ENCODE peak calls at places on chromosomes 12 and 14, in ten cellular contexts. D is D341Med, N is stomach, X is fibroblast of lung, J is amniotic stem cell, M is WTC11, C is fibroblast of the aortic adventitia, L is fibroblast of mammary gland, O is amniotic epithelial cell, G is dorsolateral prefrontal cortex. R is an unnamed sample.
A peak's percentile ranks its signal among the peaks of the same experiment; 100 is the strongest.

GRCh38 chr12:116539905-116540482 is 19.2 kb upstream of the MAP1LC3B2 start:
- DNase-seq in J (peak; percentile 24), G (peak; percentile 60), O (peak; percentile 39), M (peak; percentile 48), L (peak; percentile 81), D (peak; percentile 79), X (peak; percentile 65), N (peak; percentile 68), C (peak; percentile 77), R (peak; percentile 88)

GRCh38 chr12:33547084-33547483 is 107.5 kb upstream of the SYT10 start:
- DNase-seq in C (no peak), D (no peak), N (no peak), O (no peak), X (no peak), G (no peak), L (no peak), M (no peak), J (no peak), R (no peak)

GRCh38 chr12:131851741-131852550 is 23.8 kb downstream of the MMP17 start:
- DNase-seq in G (no peak), M (no peak), C (no peak), X (no peak), L (no peak), O (no peak), N (no peak), J (no peak), D (no peak), R (peak; percentile 8)

GRCh38 chr14:23727566-23728335 is 91.6 kb downstream of the DHRS2 start:
- DNase-seq in C (peak; percentile 51), X (peak; percentile 18), G (no peak), J (no peak), M (no peak), N (no peak), D (peak; percentile 63), L (peak; percentile 43), O (peak; percentile 50), R (no peak)

GRCh38 chr12:31204995-31205582 is 120.9 kb downstream of the SINHCAF start:
- DNase-seq in X (peak; percentile 47), D (no peak), O (peak; percentile 74), C (peak; percentile 47), J (no peak), L (peak; percentile 56), N (no peak), G (no peak), M (no peak), R (no peak)

GRCh38 chr12:120099738-120100137 is 16.8 kb downstream of the RAB35 start:
- DNase-seq in N (no peak), X (no peak), G (no peak), M (no peak), J (no peak), O (no peak), L (no peak), C (no peak), D (no peak), R (no peak)

GRCh38 chr14:29637406-29637805 is 290.2 kb downstream of the PRKD1 start:
- DNase-seq in M (no peak), N (peak; percentile 83), G (peak; percentile 69), O (peak; percentile 79), D (no peak), J (no peak), L (peak; percentile 79), C (peak; percentile 67), X (peak; percentile 80), R (no peak)

GRCh38 chr14:34713122-34713680 is 1.2 kb downstream of the CFL2 start:
- DNase-seq in L (no peak), J (no peak), C (no peak), M (no peak), N (no peak), O (no peak), G (no peak), D (no peak), X (no peak), R (no peak)

GRCh38 chr12:131615316-131616053 is 95.4 kb upstream of the SFSWAP start:
- DNase-seq in J (no peak), D (no peak), X (no peak), L (no peak), C (no peak), M (no peak), G (no peak), N (no peak), O (no peak), R (no peak)

GRCh38 chr12:25960176-25960575 is 1.7 kb downstream of the RASSF8 start:
- DNase-seq in N (no peak), G (peak; percentile 27), L (peak; percentile 44), O (peak; percentile 46), D (peak; percentile 61), X (peak; percentile 45), J (no peak), C (peak; percentile 64), M (no peak), R (peak; percentile 23)